ENCODE peak calls at places on chromosomes 7 and 10, in five cellular contexts. M, W, G, E and K are unnamed samples.

GRCh38 chr10:124534231-124534798 is 72.7 kb downstream of the LHPP start:
- DNase-seq in M (no peak), W (peak; percentile 46), G (peak; percentile 92), E (peak; percentile 83), K (no peak)

GRCh38 chr10:129033354-129033729 is 433.7 kb upstream of the MGMT start:
- DNase-seq in M (peak; percentile 64), W (no peak), G (no peak), E (no peak), K (no peak)

GRCh38 chr7:38686888-38687287 is 55.7 kb upstream of the AMPH start:
- DNase-seq in M (no peak), W (no peak), G (no peak), E (no peak), K (no peak)

GRCh38 chr10:64771253-64771652 is 1250.1 kb downstream of the REEP3 start:
- DNase-seq in M (no peak), W (no peak), G (no peak), E (no peak), K (no peak)

GRCh38 chr7:55241958-55242357 is 123.2 kb upstream of the LANCL2 start:
- DNase-seq in M (peak; percentile 79), W (no peak), G (no peak), E (peak; percentile 55), K (no peak)

GRCh38 chr7:151094675-151095074 is 8.4 kb downstream of the AGAP3 start:
- DNase-seq in M (no peak), W (no peak), G (no peak), E (no peak), K (no peak)

GRCh38 chr7:140209866-140210609 is 33.3 kb upstream of the KDM7A start:
- DNase-seq in M (no peak), W (peak; percentile 43), G (peak; percentile 91), E (peak; percentile 54), K (no peak)

GRCh38 chr10:121522841-121523240 is 75.4 kb downstream of the FGFR2 start:
- DNase-seq in M (no peak), W (no peak), G (no peak), E (no peak), K (no peak)

GRCh38 chr10:104330168-104331117 is 7.8 kb downstream of the ITPRIP start:
- DNase-seq in M (peak; percentile 96), W (no peak), G (peak; percentile 41), E (no peak), K (no peak)

GRCh38 chr10:85148693-85149640 is 820.6 kb downstream of the CCSER2 start:
- DNase-seq in M (peak; percentile 37), W (no peak), G (no peak), E (no peak), K (no peak)

GRCh38 chr10:78749898-78750297 is 318.9 kb upstream of the ZMIZ1 start:
- DNase-seq in M (no peak), W (no peak), G (no peak), E (no peak), K (no peak)

GRCh38 chr10:60778214-60778977 is at the start of gene CDK1:
- DNase-seq in M (peak; percentile 98), W (peak; percentile 95), G (peak; percentile 97), E (peak; percentile 90), K (peak; percentile 87)
- TF ChIP-seq POLR2AphosphoS5 in M (peak; percentile 14), W (no peak), G (peak; percentile 66), E (no peak), K (peak; percentile 78)

DNA sequence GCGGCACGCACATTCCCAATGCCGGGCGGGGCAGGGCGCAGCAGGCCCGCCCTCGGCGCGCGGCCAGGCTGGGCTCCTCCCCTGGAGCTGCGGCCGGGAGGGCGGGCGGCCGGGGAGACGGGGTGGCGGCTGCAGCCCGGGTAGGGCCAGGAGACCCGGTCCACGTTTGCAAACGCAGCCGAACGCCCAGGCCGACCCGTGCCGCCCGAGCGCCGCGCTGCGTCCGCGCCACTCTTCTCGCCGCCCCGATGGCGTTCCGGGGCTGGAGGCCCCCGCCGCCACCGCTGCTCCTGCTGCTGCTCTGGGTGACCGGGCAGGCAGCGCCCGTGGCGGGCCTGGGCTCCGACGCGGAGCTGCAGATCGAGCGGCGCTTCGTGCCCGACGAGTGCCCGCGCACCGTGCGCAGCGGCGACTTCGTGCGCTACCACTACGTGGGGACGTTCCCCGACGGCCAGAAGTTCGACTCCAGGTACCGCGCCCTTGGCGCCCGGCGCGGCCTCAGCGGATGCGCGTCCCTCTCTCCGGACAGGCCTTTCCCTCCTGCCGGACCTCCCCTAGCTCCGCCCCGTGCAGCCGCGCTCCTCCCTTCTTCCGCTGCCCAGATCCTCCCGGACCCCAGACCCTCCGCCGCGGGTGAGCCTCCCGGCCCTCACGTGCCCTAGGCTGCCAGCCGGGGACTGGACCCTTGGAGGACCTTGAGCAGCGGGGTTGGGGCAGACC is at the start of gene FKBP9:
- DNase-seq in M (peak; percentile 95), W (peak; percentile 93), G (peak; percentile 92), E (peak; percentile 97), K (peak; percentile 48)
- TF ChIP-seq POLR2A in M (peak; percentile 21), W (no peak), G (no peak), E (no peak), K (no peak)

GRCh38 chr7:21367081-21367480 is 60.8 kb upstream of the SP4 start:
- DNase-seq in M (no peak), W (no peak), G (no peak), E (no peak), K (no peak)

GRCh38 chr7:21371371-21371770 is 56.5 kb upstream of the SP4 start:
- DNase-seq in M (no peak), W (no peak), G (no peak), E (no peak), K (no peak)

GRCh38 chr7:21368317-21368716 is 59.6 kb upstream of the SP4 start:
- DNase-seq in M (no peak), W (no peak), G (no peak), E (no peak), K (no peak)

GRCh38 chr7:21367537-21367936 is 60.3 kb upstream of the SP4 start:
- DNase-seq in M (no peak), W (no peak), G (no peak), E (no peak), K (no peak)

GRCh38 chr7:21370283-21370982 is 57.5 kb upstream of the SP4 start:
- DNase-seq in M (no peak), W (no peak), G (no peak), E (no peak), K (no peak)
- TF ChIP-seq POLR2AphosphoS5 in M (no peak), W (no peak), G (no peak), E (no peak), K (no peak)

GRCh38 chr7:974820-975681 is at the start of gene COX19:
- DNase-seq in M (peak; percentile 96), W (peak; percentile 91), G (peak; percentile 98), E (peak; percentile 98), K (peak; percentile 92)
- TF ChIP-seq POLR2A in M (peak; percentile 82), W (no peak), G (peak; percentile 84), E (peak; percentile 14), K (peak; percentile 90)

DNA sequence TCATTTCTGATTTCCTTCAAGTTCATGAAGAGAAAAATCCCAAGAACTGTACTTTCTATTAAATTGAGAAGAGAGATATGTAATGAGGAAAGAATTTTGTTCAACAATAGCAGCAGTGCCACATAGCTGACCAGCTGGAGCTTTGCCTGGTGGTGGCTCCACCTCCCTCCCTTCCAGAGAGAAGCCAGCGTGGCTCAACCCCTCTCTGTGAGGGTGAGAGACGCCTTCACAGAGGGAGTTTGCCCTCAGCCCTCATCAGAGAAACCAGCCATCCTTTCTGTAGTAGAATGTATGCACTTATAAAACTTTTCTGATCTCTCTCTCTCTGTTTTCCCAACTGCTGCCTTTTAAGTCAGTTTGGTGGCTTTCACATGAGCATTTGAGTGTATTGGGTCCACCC is 20.5 kb upstream of the COL1A2 start:
- DNase-seq in M (no peak), W (peak; percentile 36), G (no peak), E (no peak), K (no peak)
- TF ChIP-seq POLR2AphosphoS5 in M (peak; percentile 93), W (peak; percentile 23), G (peak; percentile 30), E (no peak), K (no peak)

GRCh38 chr7:95668504-95669018 is 72.2 kb upstream of the PDK4 start:
- DNase-seq in M (no peak), W (no peak), G (no peak), E (no peak), K (no peak)
- TF ChIP-seq POLR2A in M (no peak), W (no peak), G (no peak), E (no peak), K (no peak)

DNA sequence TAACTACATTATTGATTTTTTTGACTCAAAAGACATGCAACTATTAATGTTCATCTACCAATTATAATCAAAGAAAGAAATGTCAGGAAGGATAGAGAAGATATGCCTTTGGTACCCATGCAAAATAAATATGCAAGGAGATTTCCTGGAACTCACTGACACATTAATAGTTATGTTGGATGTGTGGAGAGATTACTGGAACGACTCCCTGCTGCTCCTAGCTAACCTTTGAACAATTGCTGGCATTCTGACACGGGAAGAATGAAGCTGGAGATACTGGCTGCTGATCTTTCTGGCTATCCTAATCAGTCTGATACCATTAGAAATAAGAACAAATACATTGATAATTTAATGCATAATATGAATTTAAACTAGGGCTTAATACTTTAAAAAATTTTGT is 507.9 kb upstream of the NRG3 start:
- DNase-seq in M (no peak), W (no peak), G (no peak), E (no peak), K (no peak)
- TF ChIP-seq POLR2AphosphoS5 in M (no peak), W (no peak), G (no peak), E (no peak), K (no peak)